ENCODE peak calls at places on chromosome 10, in six cellular contexts. One of them, this sample, is unnamed.

GRCh38 chr10:91296471-91296870 is 76.0 kb downstream of the PCGF5 start:
- DNase-seq in stimulated activated CD4-positive, alpha-beta T cell treated with anti-CD3 and anti-CD28 coated beads, Interleukin-4, amount 100 ng/mL, for 1 hour: no peak
- DNase-seq in hepatocyte: no peak
- DNase-seq in naive thymus-derived CD8-positive, alpha-beta T cell: no peak
- DNase-seq in DMS 273 treated with DMSO at 0.1 percent for 48 hours: peak
- DNase-seq in Right ventricle myocardium superior: no peak
- DNase-seq in this sample: no peak

GRCh38 chr10:5555031-5555510 is 30.3 kb downstream of the CALML3 start:
- DNase-seq in stimulated activated CD4-positive, alpha-beta T cell treated with anti-CD3 and anti-CD28 coated beads, Interleukin-4, amount 100 ng/mL, for 1 hour: no peak
- DNase-seq in hepatocyte: no peak
- DNase-seq in naive thymus-derived CD8-positive, alpha-beta T cell: no peak
- DNase-seq in DMS 273 treated with DMSO at 0.1 percent for 48 hours: no peak
- DNase-seq in Right ventricle myocardium superior: peak
- DNase-seq in this sample: no peak

GRCh38 chr10:48671914-48672595 is 12.6 kb upstream of the WDFY4 start:
- DNase-seq in stimulated activated CD4-positive, alpha-beta T cell treated with anti-CD3 and anti-CD28 coated beads, Interleukin-4, amount 100 ng/mL, for 1 hour: no peak
- DNase-seq in hepatocyte: no peak
- DNase-seq in naive thymus-derived CD8-positive, alpha-beta T cell: no peak
- DNase-seq in DMS 273 treated with DMSO at 0.1 percent for 48 hours: no peak
- DNase-seq in Right ventricle myocardium superior: no peak
- DNase-seq in this sample: no peak

GRCh38 chr10:17527530-17528146 is 73.2 kb upstream of the ST8SIA6 start:
- DNase-seq in stimulated activated CD4-positive, alpha-beta T cell treated with anti-CD3 and anti-CD28 coated beads, Interleukin-4, amount 100 ng/mL, for 1 hour: no peak
- DNase-seq in hepatocyte: no peak
- DNase-seq in naive thymus-derived CD8-positive, alpha-beta T cell: no peak
- DNase-seq in DMS 273 treated with DMSO at 0.1 percent for 48 hours: no peak
- DNase-seq in Right ventricle myocardium superior: no peak
- DNase-seq in this sample: no peak

GRCh38 chr10:2508971-2509605 is 558.3 kb upstream of the PFKP start:
- DNase-seq in stimulated activated CD4-positive, alpha-beta T cell treated with anti-CD3 and anti-CD28 coated beads, Interleukin-4, amount 100 ng/mL, for 1 hour: no peak
- DNase-seq in hepatocyte: peak
- DNase-seq in naive thymus-derived CD8-positive, alpha-beta T cell: no peak
- DNase-seq in DMS 273 treated with DMSO at 0.1 percent for 48 hours: no peak
- DNase-seq in Right ventricle myocardium superior: no peak
- DNase-seq in this sample: no peak

GRCh38 chr10:22475857-22476600 is 130.7 kb downstream of the SPAG6 start:
- DNase-seq in stimulated activated CD4-positive, alpha-beta T cell treated with anti-CD3 and anti-CD28 coated beads, Interleukin-4, amount 100 ng/mL, for 1 hour: peak
- DNase-seq in hepatocyte: peak
- DNase-seq in naive thymus-derived CD8-positive, alpha-beta T cell: peak
- DNase-seq in DMS 273 treated with DMSO at 0.1 percent for 48 hours: no peak
- DNase-seq in Right ventricle myocardium superior: peak
- DNase-seq in this sample: no peak

GRCh38 chr10:103612462-103613365 is 119.2 kb downstream of the NEURL1 start:
- DNase-seq in stimulated activated CD4-positive, alpha-beta T cell treated with anti-CD3 and anti-CD28 coated beads, Interleukin-4, amount 100 ng/mL, for 1 hour: no peak
- DNase-seq in hepatocyte: no peak
- DNase-seq in naive thymus-derived CD8-positive, alpha-beta T cell: no peak
- DNase-seq in DMS 273 treated with DMSO at 0.1 percent for 48 hours: no peak
- DNase-seq in Right ventricle myocardium superior: no peak
- DNase-seq in this sample: no peak

GRCh38 chr10:97961979-97962378 is 68.4 kb downstream of the CRTAC1 start:
- DNase-seq in stimulated activated CD4-positive, alpha-beta T cell treated with anti-CD3 and anti-CD28 coated beads, Interleukin-4, amount 100 ng/mL, for 1 hour: no peak
- DNase-seq in hepatocyte: no peak
- DNase-seq in naive thymus-derived CD8-positive, alpha-beta T cell: no peak
- DNase-seq in DMS 273 treated with DMSO at 0.1 percent for 48 hours: no peak
- DNase-seq in Right ventricle myocardium superior: no peak
- DNase-seq in this sample: no peak

GRCh38 chr10:93061594-93062498 is 1.2 kb downstream of the CYP26C1 start:
- DNase-seq in stimulated activated CD4-positive, alpha-beta T cell treated with anti-CD3 and anti-CD28 coated beads, Interleukin-4, amount 100 ng/mL, for 1 hour: no peak
- DNase-seq in hepatocyte: no peak
- DNase-seq in naive thymus-derived CD8-positive, alpha-beta T cell: peak
- DNase-seq in DMS 273 treated with DMSO at 0.1 percent for 48 hours: no peak
- DNase-seq in Right ventricle myocardium superior: no peak
- DNase-seq in this sample: no peak

GRCh38 chr10:91420868-91421267 is 10.7 kb downstream of the HECTD2 start:
- DNase-seq in stimulated activated CD4-positive, alpha-beta T cell treated with anti-CD3 and anti-CD28 coated beads, Interleukin-4, amount 100 ng/mL, for 1 hour: no peak
- DNase-seq in hepatocyte: no peak
- DNase-seq in naive thymus-derived CD8-positive, alpha-beta T cell: no peak
- DNase-seq in DMS 273 treated with DMSO at 0.1 percent for 48 hours: no peak
- DNase-seq in Right ventricle myocardium superior: no peak
- DNase-seq in this sample: no peak

GRCh38 chr10:61195219-61195618 is 251.2 kb upstream of the RHOBTB1 start:
- DNase-seq in stimulated activated CD4-positive, alpha-beta T cell treated with anti-CD3 and anti-CD28 coated beads, Interleukin-4, amount 100 ng/mL, for 1 hour: no peak
- DNase-seq in hepatocyte: no peak
- DNase-seq in naive thymus-derived CD8-positive, alpha-beta T cell: no peak
- DNase-seq in DMS 273 treated with DMSO at 0.1 percent for 48 hours: no peak
- DNase-seq in Right ventricle myocardium superior: no peak
- DNase-seq in this sample: no peak

GRCh38 chr10:4533626-4534025 is 292.4 kb upstream of the AKR1E2 start:
- DNase-seq in stimulated activated CD4-positive, alpha-beta T cell treated with anti-CD3 and anti-CD28 coated beads, Interleukin-4, amount 100 ng/mL, for 1 hour: no peak
- DNase-seq in hepatocyte: no peak
- DNase-seq in naive thymus-derived CD8-positive, alpha-beta T cell: no peak
- DNase-seq in DMS 273 treated with DMSO at 0.1 percent for 48 hours: peak
- DNase-seq in Right ventricle myocardium superior: no peak
- DNase-seq in this sample: peak

GRCh38 chr10:79390551-79391229 is 43.4 kb downstream of the PPIF start:
- DNase-seq in stimulated activated CD4-positive, alpha-beta T cell treated with anti-CD3 and anti-CD28 coated beads, Interleukin-4, amount 100 ng/mL, for 1 hour: no peak
- DNase-seq in hepatocyte: no peak
- DNase-seq in naive thymus-derived CD8-positive, alpha-beta T cell: no peak
- DNase-seq in DMS 273 treated with DMSO at 0.1 percent for 48 hours: no peak
- DNase-seq in Right ventricle myocardium superior: no peak
- DNase-seq in this sample: no peak

GRCh38 chr10:114511875-114512274 is 107.6 kb upstream of the AFAP1L2 start:
- DNase-seq in stimulated activated CD4-positive, alpha-beta T cell treated with anti-CD3 and anti-CD28 coated beads, Interleukin-4, amount 100 ng/mL, for 1 hour: no peak
- DNase-seq in hepatocyte: no peak
- DNase-seq in naive thymus-derived CD8-positive, alpha-beta T cell: no peak
- DNase-seq in DMS 273 treated with DMSO at 0.1 percent for 48 hours: no peak
- DNase-seq in Right ventricle myocardium superior: no peak
- DNase-seq in this sample: no peak

GRCh38 chr10:91883549-91884542 is 25.4 kb downstream of the FGFBP3 start:
- DNase-seq in stimulated activated CD4-positive, alpha-beta T cell treated with anti-CD3 and anti-CD28 coated beads, Interleukin-4, amount 100 ng/mL, for 1 hour: no peak
- DNase-seq in hepatocyte: peak
- DNase-seq in naive thymus-derived CD8-positive, alpha-beta T cell: no peak
- DNase-seq in DMS 273 treated with DMSO at 0.1 percent for 48 hours: no peak
- DNase-seq in Right ventricle myocardium superior: no peak
- DNase-seq in this sample: no peak

GRCh38 chr10:94358480-94358879 is 4.3 kb downstream of the NOC3L start:
- DNase-seq in stimulated activated CD4-positive, alpha-beta T cell treated with anti-CD3 and anti-CD28 coated beads, Interleukin-4, amount 100 ng/mL, for 1 hour: no peak
- DNase-seq in hepatocyte: no peak
- DNase-seq in naive thymus-derived CD8-positive, alpha-beta T cell: no peak
- DNase-seq in DMS 273 treated with DMSO at 0.1 percent for 48 hours: no peak
- DNase-seq in Right ventricle myocardium superior: no peak
- DNase-seq in this sample: no peak

GRCh38 chr10:3407208-3407607 is 234.6 kb upstream of the PITRM1 start:
- DNase-seq in stimulated activated CD4-positive, alpha-beta T cell treated with anti-CD3 and anti-CD28 coated beads, Interleukin-4, amount 100 ng/mL, for 1 hour: no peak
- DNase-seq in hepatocyte: no peak
- DNase-seq in naive thymus-derived CD8-positive, alpha-beta T cell: no peak
- DNase-seq in DMS 273 treated with DMSO at 0.1 percent for 48 hours: no peak
- DNase-seq in Right ventricle myocardium superior: no peak
- DNase-seq in this sample: no peak

GRCh38 chr10:107899075-107899474 is 734.6 kb upstream of the SORCS1 start:
- DNase-seq in stimulated activated CD4-positive, alpha-beta T cell treated with anti-CD3 and anti-CD28 coated beads, Interleukin-4, amount 100 ng/mL, for 1 hour: no peak
- DNase-seq in hepatocyte: no peak
- DNase-seq in naive thymus-derived CD8-positive, alpha-beta T cell: no peak
- DNase-seq in DMS 273 treated with DMSO at 0.1 percent for 48 hours: no peak
- DNase-seq in Right ventricle myocardium superior: no peak
- DNase-seq in this sample: no peak

GRCh38 chr10:102620138-102620591 is 24.1 kb upstream of the TRIM8 start:
- DNase-seq in stimulated activated CD4-positive, alpha-beta T cell treated with anti-CD3 and anti-CD28 coated beads, Interleukin-4, amount 100 ng/mL, for 1 hour: no peak
- DNase-seq in hepatocyte: no peak
- DNase-seq in naive thymus-derived CD8-positive, alpha-beta T cell: no peak
- DNase-seq in DMS 273 treated with DMSO at 0.1 percent for 48 hours: no peak
- DNase-seq in Right ventricle myocardium superior: peak
- DNase-seq in this sample: no peak

GRCh38 chr10:112919721-112920120 is 30.3 kb upstream of the TCF7L2 start:
- DNase-seq in stimulated activated CD4-positive, alpha-beta T cell treated with anti-CD3 and anti-CD28 coated beads, Interleukin-4, amount 100 ng/mL, for 1 hour: no peak
- DNase-seq in hepatocyte: no peak
- DNase-seq in naive thymus-derived CD8-positive, alpha-beta T cell: no peak
- DNase-seq in DMS 273 treated with DMSO at 0.1 percent for 48 hours: no peak
- DNase-seq in Right ventricle myocardium superior: no peak
- DNase-seq in this sample: no peak

GRCh38 chr10:89164080-89164479 is 43.0 kb downstream of the CH25H start:
- DNase-seq in stimulated activated CD4-positive, alpha-beta T cell treated with anti-CD3 and anti-CD28 coated beads, Interleukin-4, amount 100 ng/mL, for 1 hour: no peak
- DNase-seq in hepatocyte: no peak
- DNase-seq in naive thymus-derived CD8-positive, alpha-beta T cell: no peak
- DNase-seq in DMS 273 treated with DMSO at 0.1 percent for 48 hours: no peak
- DNase-seq in Right ventricle myocardium superior: no peak
- DNase-seq in this sample: no peak

GRCh38 chr10:69567920-69568319 is 5.3 kb downstream of the NEUROG3 start:
- DNase-seq in stimulated activated CD4-positive, alpha-beta T cell treated with anti-CD3 and anti-CD28 coated beads, Interleukin-4, amount 100 ng/mL, for 1 hour: peak
- DNase-seq in hepatocyte: peak
- DNase-seq in naive thymus-derived CD8-positive, alpha-beta T cell: no peak
- DNase-seq in DMS 273 treated with DMSO at 0.1 percent for 48 hours: no peak
- DNase-seq in Right ventricle myocardium superior: peak
- DNase-seq in this sample: no peak

GRCh38 chr10:19021162-19021561 is 27.4 kb upstream of the MALRD1 start:
- DNase-seq in stimulated activated CD4-positive, alpha-beta T cell treated with anti-CD3 and anti-CD28 coated beads, Interleukin-4, amount 100 ng/mL, for 1 hour: no peak
- DNase-seq in hepatocyte: no peak
- DNase-seq in naive thymus-derived CD8-positive, alpha-beta T cell: no peak
- DNase-seq in DMS 273 treated with DMSO at 0.1 percent for 48 hours: no peak
- DNase-seq in Right ventricle myocardium superior: no peak
- DNase-seq in this sample: no peak

This sample was measured in NCI-H446 treated with DMSO at 0.1 percent for 48 hours.